ENCODE peak calls at places on chromosome 12, in eight cellular contexts. One of them, this sample, is unnamed.
A peak's percentile ranks its signal among the peaks of the same experiment; 100 is the strongest.

GRCh38 chr12:2244013-2244861 is 191.4 kb downstream of the CACNA1C start:
- DNase-seq in PC-3: peak; percentile 24
- DNase-seq in RPMI8226: no peak
- DNase-seq in Right ventricle myocardium inferior: no peak
- DNase-seq in T-helper 1 cell: no peak
- DNase-seq in T1000: peak; percentile 87
- DNase-seq in NCI-H2081 treated with DMSO at 0.1 percent for 48 hours: no peak
- DNase-seq in Peyer's patch: no peak
- DNase-seq in this sample: no peak

GRCh38 chr12:69987453-69988102 is 162.6 kb downstream of the MYRFL start:
- DNase-seq in PC-3: peak; percentile 98
- DNase-seq in RPMI8226: no peak
- DNase-seq in Right ventricle myocardium inferior: no peak
- DNase-seq in T-helper 1 cell: no peak
- DNase-seq in T1000: peak; percentile 85
- DNase-seq in NCI-H2081 treated with DMSO at 0.1 percent for 48 hours: no peak
- DNase-seq in Peyer's patch: no peak
- DNase-seq in this sample: no peak

GRCh38 chr12:51838762-51839161 is 9.8 kb downstream of the FIGNL2 start:
- DNase-seq in PC-3: no peak
- DNase-seq in RPMI8226: no peak
- DNase-seq in Right ventricle myocardium inferior: no peak
- DNase-seq in T-helper 1 cell: no peak
- DNase-seq in T1000: no peak
- DNase-seq in NCI-H2081 treated with DMSO at 0.1 percent for 48 hours: no peak
- DNase-seq in Peyer's patch: no peak
- DNase-seq in this sample: no peak

GRCh38 chr12:57342207-57342691 is 88.6 kb downstream of the R3HDM2 start:
- DNase-seq in PC-3: no peak
- DNase-seq in RPMI8226: no peak
- DNase-seq in Right ventricle myocardium inferior: no peak
- DNase-seq in T-helper 1 cell: no peak
- DNase-seq in T1000: no peak
- DNase-seq in NCI-H2081 treated with DMSO at 0.1 percent for 48 hours: no peak
- DNase-seq in Peyer's patch: no peak
- DNase-seq in this sample: no peak

GRCh38 chr12:117547209-117547608 is 185.8 kb upstream of the NOS1 start:
- DNase-seq in PC-3: no peak
- DNase-seq in RPMI8226: no peak
- DNase-seq in Right ventricle myocardium inferior: no peak
- DNase-seq in T-helper 1 cell: no peak
- DNase-seq in T1000: no peak
- DNase-seq in NCI-H2081 treated with DMSO at 0.1 percent for 48 hours: no peak
- DNase-seq in Peyer's patch: no peak
- DNase-seq in this sample: no peak

GRCh38 chr12:102478416-102479098 is 1.8 kb downstream of the IGF1 start:
- DNase-seq in PC-3: no peak
- DNase-seq in RPMI8226: peak; percentile 51
- DNase-seq in Right ventricle myocardium inferior: no peak
- DNase-seq in T-helper 1 cell: no peak
- DNase-seq in T1000: no peak
- DNase-seq in NCI-H2081 treated with DMSO at 0.1 percent for 48 hours: no peak
- DNase-seq in Peyer's patch: no peak
- DNase-seq in this sample: no peak

GRCh38 chr12:96073346-96074336 is 38.3 kb upstream of the LTA4H start:
- DNase-seq in PC-3: peak; percentile 54
- DNase-seq in RPMI8226: no peak
- DNase-seq in Right ventricle myocardium inferior: no peak
- DNase-seq in T-helper 1 cell: no peak
- DNase-seq in T1000: no peak
- DNase-seq in NCI-H2081 treated with DMSO at 0.1 percent for 48 hours: no peak
- DNase-seq in Peyer's patch: no peak
- DNase-seq in this sample: no peak

GRCh38 chr12:108289342-108290131 is 49.6 kb downstream of the CMKLR1 start:
- DNase-seq in PC-3: no peak
- DNase-seq in RPMI8226: no peak
- DNase-seq in Right ventricle myocardium inferior: peak; percentile 88
- DNase-seq in T-helper 1 cell: no peak
- DNase-seq in T1000: no peak
- DNase-seq in NCI-H2081 treated with DMSO at 0.1 percent for 48 hours: no peak
- DNase-seq in Peyer's patch: no peak
- DNase-seq in this sample: no peak

GRCh38 chr12:55715169-55715764 is 579 bp upstream of the BLOC1S1 start:
- DNase-seq in PC-3: no peak
- DNase-seq in RPMI8226: no peak
- DNase-seq in Right ventricle myocardium inferior: no peak
- DNase-seq in T-helper 1 cell: no peak
- DNase-seq in T1000: no peak
- DNase-seq in NCI-H2081 treated with DMSO at 0.1 percent for 48 hours: no peak
- DNase-seq in Peyer's patch: no peak
- DNase-seq in this sample: no peak

GRCh38 chr12:50073712-50074111 is 11.4 kb upstream of the SMARCD1 start:
- DNase-seq in PC-3: no peak
- DNase-seq in RPMI8226: no peak
- DNase-seq in Right ventricle myocardium inferior: no peak
- DNase-seq in T-helper 1 cell: no peak
- DNase-seq in T1000: no peak
- DNase-seq in NCI-H2081 treated with DMSO at 0.1 percent for 48 hours: no peak
- DNase-seq in Peyer's patch: no peak
- DNase-seq in this sample: no peak

GRCh38 chr12:120979220-120979861 is 998 bp downstream of the HNF1A start:
- DNase-seq in PC-3: no peak
- DNase-seq in RPMI8226: no peak
- DNase-seq in Right ventricle myocardium inferior: no peak
- DNase-seq in T-helper 1 cell: no peak
- DNase-seq in T1000: no peak
- DNase-seq in NCI-H2081 treated with DMSO at 0.1 percent for 48 hours: no peak
- DNase-seq in Peyer's patch: peak; percentile 66
- DNase-seq in this sample: no peak

GRCh38 chr12:26271889-26272492 is 76.6 kb downstream of the SSPN start:
- DNase-seq in PC-3: peak; percentile 68
- DNase-seq in RPMI8226: peak; percentile 20
- DNase-seq in Right ventricle myocardium inferior: peak; percentile 90
- DNase-seq in T-helper 1 cell: no peak
- DNase-seq in T1000: peak; percentile 41
- DNase-seq in NCI-H2081 treated with DMSO at 0.1 percent for 48 hours: no peak
- DNase-seq in Peyer's patch: peak; percentile 73
- DNase-seq in this sample: no peak

GRCh38 chr12:123282111-123282510 is 10.5 kb upstream of the CDK2AP1 start:
- DNase-seq in PC-3: no peak
- DNase-seq in RPMI8226: no peak
- DNase-seq in Right ventricle myocardium inferior: no peak
- DNase-seq in T-helper 1 cell: no peak
- DNase-seq in T1000: no peak
- DNase-seq in NCI-H2081 treated with DMSO at 0.1 percent for 48 hours: no peak
- DNase-seq in Peyer's patch: no peak
- DNase-seq in this sample: no peak

GRCh38 chr12:130847097-130847496 is 8.0 kb upstream of the STX2 start:
- DNase-seq in PC-3: no peak
- DNase-seq in RPMI8226: no peak
- DNase-seq in Right ventricle myocardium inferior: no peak
- DNase-seq in T-helper 1 cell: no peak
- DNase-seq in T1000: no peak
- DNase-seq in NCI-H2081 treated with DMSO at 0.1 percent for 48 hours: no peak
- DNase-seq in Peyer's patch: no peak
- DNase-seq in this sample: no peak

GRCh38 chr12:38883629-38884134 is 21.7 kb downstream of the CPNE8 start:
- DNase-seq in PC-3: no peak
- DNase-seq in RPMI8226: no peak
- DNase-seq in Right ventricle myocardium inferior: no peak
- DNase-seq in T-helper 1 cell: no peak
- DNase-seq in T1000: no peak
- DNase-seq in NCI-H2081 treated with DMSO at 0.1 percent for 48 hours: no peak
- DNase-seq in Peyer's patch: no peak
- DNase-seq in this sample: no peak

GRCh38 chr12:6970096-6970527 is 352 bp downstream of the PHB2 start:
- DNase-seq in PC-3: no peak
- DNase-seq in RPMI8226: no peak
- DNase-seq in Right ventricle myocardium inferior: peak; percentile 72
- DNase-seq in T-helper 1 cell: no peak
- DNase-seq in T1000: no peak
- DNase-seq in NCI-H2081 treated with DMSO at 0.1 percent for 48 hours: no peak
- DNase-seq in Peyer's patch: no peak
- DNase-seq in this sample: no peak

GRCh38 chr12:639988-640387 is 23.3 kb downstream of the NINJ2 start:
- DNase-seq in PC-3: no peak
- DNase-seq in RPMI8226: no peak
- DNase-seq in Right ventricle myocardium inferior: no peak
- DNase-seq in T-helper 1 cell: no peak
- DNase-seq in T1000: no peak
- DNase-seq in NCI-H2081 treated with DMSO at 0.1 percent for 48 hours: no peak
- DNase-seq in Peyer's patch: no peak
- DNase-seq in this sample: no peak

GRCh38 chr12:101599771-101600486 is 5.2 kb downstream of the MYBPC1 start:
- DNase-seq in PC-3: peak; percentile 55
- DNase-seq in RPMI8226: no peak
- DNase-seq in Right ventricle myocardium inferior: no peak
- DNase-seq in T-helper 1 cell: no peak
- DNase-seq in T1000: no peak
- DNase-seq in NCI-H2081 treated with DMSO at 0.1 percent for 48 hours: no peak
- DNase-seq in Peyer's patch: no peak
- DNase-seq in this sample: no peak

GRCh38 chr12:55495490-55495889 is 3.3 kb downstream of the OR6C68 start:
- DNase-seq in PC-3: no peak
- DNase-seq in RPMI8226: no peak
- DNase-seq in Right ventricle myocardium inferior: no peak
- DNase-seq in T-helper 1 cell: no peak
- DNase-seq in T1000: no peak
- DNase-seq in NCI-H2081 treated with DMSO at 0.1 percent for 48 hours: no peak
- DNase-seq in Peyer's patch: no peak
- DNase-seq in this sample: no peak